ENCODE peak calls at places on chromosomes 3 and 15, in eight cellular contexts. N is ovary, A is AG04450, C is foreskin fibroblast, R is tibial nerve, I is astrocyte, W is cardiac muscle cell, G is upper lobe of right lung. F is an unnamed sample.

GRCh38 chr15:39142500-39142899 is 438.4 kb upstream of the THBS1 start:
- DNase-seq in I (no peak), C (no peak), R (no peak), A (no peak), N (no peak), W (no peak), G (no peak), F (no peak)

GRCh38 chr3:27360113-27361078 is 8.8 kb downstream of the NEK10 start:
- DNase-seq in W (peak; percentile 28), G (no peak), N (no peak), C (peak; percentile 44), I (peak; percentile 3), A (no peak), R (no peak), F (no peak)

GRCh38 chr3:10941972-10942371 is 50.6 kb upstream of the SLC6A1 start:
- DNase-seq in I (no peak), N (no peak), C (no peak), A (no peak), W (peak; percentile 17), R (no peak), G (peak; percentile 53), F (peak; percentile 51)

GRCh38 chr3:44762170-44762677 is 630 bp downstream of the KIF15 start:
- DNase-seq in G (no peak), I (peak; percentile 1), W (peak; percentile 10), C (peak; percentile 13), R (no peak), N (no peak), A (no peak), F (no peak)

GRCh38 chr15:40340038-40340739 is 550 bp downstream of the CCDC9B start:
- DNase-seq in N (peak; percentile 83), G (peak; percentile 81), R (no peak), C (no peak), A (no peak), W (peak; percentile 82), I (peak; percentile 73), F (peak; percentile 61)

GRCh38 chr3:106773795-106774194 is 603.4 kb upstream of the CCDC54 start:
- DNase-seq in C (no peak), I (no peak), W (no peak), N (no peak), R (no peak), A (no peak), G (no peak), F (no peak)

GRCh38 chr3:151925419-151925818 is 52.0 kb downstream of the SUCNR1 start:
- DNase-seq in N (no peak), I (peak; percentile 47), W (no peak), C (no peak), G (no peak), R (no peak), A (no peak), F (no peak)

GRCh38 chr15:27017168-27017809 is 46.3 kb downstream of the GABRG3 start:
- DNase-seq in A (peak; percentile 47), W (peak; percentile 69), N (no peak), I (peak; percentile 64), G (no peak), R (peak; percentile 30), C (peak; percentile 5), F (peak; percentile 85)

GRCh38 chr3:9563851-9564250 is 10.2 kb upstream of the LHFPL4 start:
- DNase-seq in W (no peak), G (no peak), N (no peak), I (no peak), R (no peak), A (no peak), C (no peak), F (no peak)

GRCh38 chr15:100572362-100572983 is 29.5 kb downstream of the LINS1 start:
- DNase-seq in I (no peak), W (peak; percentile 52), R (no peak), G (no peak), A (no peak), C (no peak), N (no peak), F (no peak)

GRCh38 chr3:61666032-61666431 is 104.7 kb downstream of the PTPRG start:
- DNase-seq in N (no peak), C (no peak), R (no peak), G (no peak), W (no peak), A (no peak), I (no peak), F (no peak)

GRCh38 chr3:128424508-128425069 is 42.1 kb downstream of the DNAJB8 start:
- DNase-seq in I (peak; percentile 42), A (no peak), N (no peak), C (peak; percentile 58), W (peak; percentile 19), R (no peak), G (no peak), F (no peak)

GRCh38 chr3:173733029-173733652 is 335.6 kb downstream of the NLGN1 start:
- DNase-seq in R (no peak), N (peak; percentile 26), A (peak; percentile 4), G (no peak), I (no peak), C (no peak), W (peak; percentile 59), F (no peak)

GRCh38 chr3:174125267-174125844 is 727.8 kb downstream of the NLGN1 start:
- DNase-seq in C (peak; percentile 20), I (peak; percentile 24), A (peak; percentile 15), W (peak; percentile 30), G (no peak), R (no peak), N (no peak), F (no peak)

GRCh38 chr15:80706161-80706560 is 11.1 kb downstream of the ABHD17C start:
- DNase-seq in I (no peak), C (no peak), G (no peak), A (no peak), W (no peak), N (no peak), R (no peak), F (no peak)

GRCh38 chr3:134242649-134243637 is 7.7 kb downstream of the RYK start:
- DNase-seq in W (peak; percentile 86), G (no peak), A (peak; percentile 69), R (no peak), I (peak; percentile 89), C (peak; percentile 87), N (no peak), F (no peak)

GRCh38 chr15:31349233-31350141 is 22.9 kb downstream of the KLF13 start:
- DNase-seq in C (no peak), R (no peak), W (no peak), I (no peak), G (no peak), N (no peak), A (no peak), F (no peak)

GRCh38 chr3:105367063-105367405 is 325 bp downstream of the ALCAM start:
- DNase-seq in A (no peak), I (no peak), W (no peak), C (no peak), G (peak; percentile 77), R (no peak), N (peak; percentile 37), F (peak; percentile 39)

GRCh38 chr3:62875103-62876002 is at the start of gene CADPS:
- DNase-seq in A (no peak), G (no peak), R (no peak), I (peak; percentile 53), W (no peak), C (no peak), N (no peak), F (peak; percentile 39)

GRCh38 chr3:119427669-119428068 is 35.7 kb downstream of the TMEM39A start:
- DNase-seq in N (no peak), R (no peak), C (no peak), G (no peak), I (no peak), W (peak; percentile 7), A (no peak), F (no peak)

DNA sequence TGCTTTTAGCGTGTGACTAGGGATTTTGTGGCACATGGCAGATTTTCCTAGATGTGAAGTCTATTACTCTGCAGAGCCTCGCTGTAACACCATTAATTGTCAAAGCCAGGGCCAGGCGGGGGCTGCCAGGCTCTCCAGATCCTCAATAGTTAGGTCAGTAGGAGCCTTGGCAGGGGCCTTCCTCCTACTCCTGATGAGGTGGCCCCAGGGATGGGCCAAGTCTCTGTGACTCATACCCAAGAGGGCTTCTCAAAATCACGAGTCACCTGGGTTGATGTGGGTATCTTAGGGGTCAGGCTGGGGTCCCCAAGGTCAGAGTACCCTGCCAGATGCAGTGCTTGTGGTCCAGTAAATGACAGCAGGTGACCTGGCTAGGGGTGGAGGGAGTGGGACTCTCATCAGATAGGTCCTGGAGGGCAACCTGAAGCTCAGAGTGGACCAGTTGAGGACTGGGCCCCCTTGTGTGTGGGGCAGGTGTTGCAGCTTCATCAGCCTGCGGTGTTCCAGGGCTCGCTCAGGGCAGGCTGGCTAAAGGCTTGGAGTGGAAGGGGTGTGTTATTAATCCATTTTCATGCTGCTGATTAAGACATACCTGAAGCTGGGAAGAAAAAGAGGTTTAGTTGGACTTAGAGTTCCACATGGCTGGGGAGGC is 88.5 kb upstream of the MYZAP start:
- DNase-seq in I (no peak), A (no peak), C (no peak), R (no peak), N (no peak), W (no peak), G (no peak), F (no peak)
- TF ChIP-seq CTCF in I (no peak), A (peak; percentile 13), C (peak; percentile 18), R (no peak), N (no peak), W (no peak), G (peak; percentile 9), F (no peak)

GRCh38 chr15:50501815-50502214 is 44.7 kb downstream of the USP50 start:
- DNase-seq in N (no peak), W (no peak), I (no peak), A (no peak), G (no peak), R (no peak), C (no peak), F (no peak)
- TF ChIP-seq CTCF in N (no peak), W (no peak), I (no peak), A (no peak), G (no peak), R (no peak), C (no peak), F (no peak)

GRCh38 chr3:154552338-154552737 is 122.3 kb upstream of the GPR149 start:
- DNase-seq in W (no peak), R (no peak), C (no peak), N (no peak), G (no peak), I (no peak), A (no peak), F (no peak)
- TF ChIP-seq CTCF in W (no peak), R (no peak), C (no peak), N (no peak), G (no peak), I (no peak), A (no peak), F (peak; percentile 29)

GRCh38 chr3:55885721-55886120 is 398.6 kb upstream of the WNT5A start:
- DNase-seq in W (peak; percentile 2), C (peak; percentile 41), G (no peak), R (no peak), N (no peak), I (peak; percentile 66), A (peak; percentile 34), F (no peak)
- TF ChIP-seq CTCF in W (no peak), C (peak; percentile 18), G (no peak), R (no peak), N (no peak), I (no peak), A (peak; percentile 45), F (no peak)

F was measured in nephron progenitor cell.